ENCODE peak calls at places on chromosomes 16 and 17, in four cellular contexts. One of them, this sample, is unnamed.

GRCh38 chr17:69560987-69561441 is 146.5 kb downstream of the MAP2K6 start:
- DNase-seq in K562: no peak
- DNase-seq in WTC11: no peak
- DNase-seq in HepG2: no peak
- DNase-seq in this sample: no peak

GRCh38 chr17:14118951-14119350 is 49.6 kb downstream of the COX10 start:
- DNase-seq in WTC11: no peak
- DNase-seq in K562: no peak
- DNase-seq in HepG2: no peak
- DNase-seq in this sample: no peak

GRCh38 chr17:81412490-81413093 is 17.3 kb downstream of the BAHCC1 start:
- DNase-seq in HepG2: no peak
- DNase-seq in WTC11: no peak
- DNase-seq in K562: peak; percentile 83
- DNase-seq in this sample: no peak

GRCh38 chr16:50259334-50260205 is 6.8 kb upstream of the ADCY7 start:
- DNase-seq in K562: no peak
- DNase-seq in WTC11: no peak
- DNase-seq in HepG2: no peak
- DNase-seq in this sample: no peak

GRCh38 chr17:78624461-78625216 is 47.4 kb upstream of the DNAH17 start:
- DNase-seq in K562: no peak
- DNase-seq in HepG2: no peak
- DNase-seq in WTC11: no peak
- DNase-seq in this sample: no peak

GRCh38 chr16:66629856-66630255 is 25.4 kb downstream of the CMTM3 start:
- DNase-seq in K562: no peak
- DNase-seq in WTC11: no peak
- DNase-seq in HepG2: no peak
- DNase-seq in this sample: no peak

GRCh38 chr17:29140631-29141483 is 39.3 kb downstream of the MYO18A start:
- DNase-seq in WTC11: no peak
- DNase-seq in K562: no peak
- DNase-seq in HepG2: no peak
- DNase-seq in this sample: no peak

GRCh38 chr17:82064433-82065192 is 991 bp downstream of the DUS1L start:
- DNase-seq in WTC11: no peak
- DNase-seq in HepG2: peak; percentile 38
- DNase-seq in K562: no peak
- DNase-seq in this sample: no peak

GRCh38 chr17:80265205-80266068 is 4.8 kb downstream of the RNF213 start:
- DNase-seq in WTC11: no peak
- DNase-seq in HepG2: no peak
- DNase-seq in K562: no peak
- DNase-seq in this sample: no peak

GRCh38 chr17:16937431-16937830 is 34.5 kb downstream of the TNFRSF13B start:
- DNase-seq in WTC11: peak; percentile 1
- DNase-seq in K562: no peak
- DNase-seq in HepG2: no peak
- DNase-seq in this sample: no peak

GRCh38 chr16:16797239-16797638 is 418.3 kb downstream of the NPIPA7 start:
- DNase-seq in K562: no peak
- DNase-seq in WTC11: peak; percentile 17
- DNase-seq in HepG2: no peak
- DNase-seq in this sample: no peak

GRCh38 chr16:71188956-71189712 is 41.4 kb downstream of the HYDIN start:
- DNase-seq in HepG2: no peak
- DNase-seq in K562: no peak
- DNase-seq in WTC11: no peak
- DNase-seq in this sample: no peak

GRCh38 chr17:43857141-43857540 is 10.2 kb downstream of the CD300LG start:
- DNase-seq in HepG2: no peak
- DNase-seq in WTC11: no peak
- DNase-seq in K562: no peak
- DNase-seq in this sample: no peak

GRCh38 chr17:62051053-62051452 is 14.0 kb downstream of the MED13 start:
- DNase-seq in WTC11: no peak
- DNase-seq in HepG2: peak; percentile 33
- DNase-seq in K562: no peak
- DNase-seq in this sample: no peak

GRCh38 chr17:65865715-65866425 is 304.4 kb upstream of the AXIN2 start:
- DNase-seq in K562: no peak
- DNase-seq in HepG2: no peak
- DNase-seq in WTC11: no peak
- DNase-seq in this sample: no peak

GRCh38 chr16:53805113-53805512 is 101.2 kb downstream of the FTO start:
- DNase-seq in K562: no peak
- DNase-seq in WTC11: no peak
- DNase-seq in HepG2: no peak
- DNase-seq in this sample: no peak

GRCh38 chr16:22214893-22215292 is 8.8 kb downstream of the EEF2K start:
- DNase-seq in WTC11: no peak
- DNase-seq in K562: peak; percentile 76
- DNase-seq in HepG2: no peak
- DNase-seq in this sample: no peak

GRCh38 chr17:16273929-16274339 is 56.9 kb downstream of the PIGL start:
- DNase-seq in HepG2: no peak
- DNase-seq in WTC11: no peak
- DNase-seq in K562: no peak
- DNase-seq in this sample: no peak

GRCh38 chr16:10242076-10242475 is 59.8 kb upstream of the GRIN2A start:
- DNase-seq in WTC11: no peak
- DNase-seq in HepG2: no peak
- DNase-seq in K562: no peak
- DNase-seq in this sample: no peak

GRCh38 chr16:35746963-35747657 is 2287.7 kb downstream of the TP53TG3F start:
- DNase-seq in HepG2: no peak
- DNase-seq in WTC11: no peak
- DNase-seq in K562: no peak
- DNase-seq in this sample: no peak

GRCh38 chr17:19487009-19487600 is 46.5 kb upstream of the SLC47A1 start:
- DNase-seq in WTC11: no peak
- DNase-seq in HepG2: no peak
- DNase-seq in K562: no peak
- DNase-seq in this sample: no peak

GRCh38 chr16:75789237-75789636 is 62.9 kb upstream of the CPHXL start:
- DNase-seq in K562: peak; percentile 56
- DNase-seq in HepG2: peak; percentile 53
- DNase-seq in WTC11: no peak
- DNase-seq in this sample: peak; percentile 36

GRCh38 chr16:55408656-55409055 is 70.3 kb upstream of the MMP2 start:
- DNase-seq in K562: no peak
- DNase-seq in HepG2: no peak
- DNase-seq in WTC11: no peak
- DNase-seq in this sample: no peak

GRCh38 chr17:2421315-2422147 is 20.7 kb upstream of the MNT start:
- DNase-seq in HepG2: no peak
- DNase-seq in WTC11: peak; percentile 41
- DNase-seq in K562: no peak
- DNase-seq in this sample: no peak

GRCh38 chr17:38554430-38555350 is 51.1 kb downstream of the SRCIN1 start:
- DNase-seq in K562: no peak
- DNase-seq in WTC11: no peak
- DNase-seq in HepG2: no peak
- DNase-seq in this sample: no peak

GRCh38 chr17:9021158-9021984 is at the start of gene NTN1:
- DNase-seq in K562: peak; percentile 14
- DNase-seq in HepG2: no peak
- DNase-seq in WTC11: peak; percentile 64
- DNase-seq in this sample: peak; percentile 60

GRCh38 chr17:70080541-70081347 is 5.7 kb downstream of the KCNJ16 start:
- DNase-seq in K562: no peak
- DNase-seq in WTC11: no peak
- DNase-seq in HepG2: no peak
- DNase-seq in this sample: no peak

DNA sequence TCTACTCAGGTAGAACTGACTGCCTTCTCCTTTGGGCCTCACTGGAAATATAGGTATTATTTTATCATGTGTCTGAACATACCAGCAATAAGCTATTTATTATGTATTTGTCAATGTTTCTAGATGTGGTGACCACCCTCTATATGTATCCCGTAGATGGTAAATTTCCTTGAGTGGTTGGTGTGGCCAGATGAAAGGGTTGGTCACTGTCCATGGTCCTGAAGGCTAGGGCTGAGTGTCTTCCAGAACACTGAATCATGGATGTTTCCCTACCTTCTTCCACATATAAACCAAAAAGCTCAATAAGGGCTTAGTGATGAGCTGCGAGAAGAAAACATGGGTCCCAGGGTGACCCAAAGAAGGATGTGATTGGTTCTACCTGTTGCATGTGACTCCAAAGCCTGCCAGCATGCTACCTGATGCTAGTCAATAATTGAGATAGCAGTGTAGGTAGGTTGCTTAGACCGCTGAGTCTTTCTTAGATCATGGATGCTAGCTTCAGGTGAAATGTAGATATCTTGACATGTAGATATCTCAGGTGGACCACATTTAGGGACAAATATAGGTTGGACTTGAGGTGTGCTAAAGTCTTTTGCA is 150.3 kb downstream of the ASIC2 start:
- DNase-seq in HepG2: no peak
- DNase-seq in WTC11: peak; percentile 57
- DNase-seq in K562: peak; percentile 52
- DNase-seq in this sample: peak; percentile 10
- TF ChIP-seq ELF4 in HepG2: no peak
- TF ChIP-seq ELF4 in WTC11: no peak
- TF ChIP-seq ELF4 in K562: no peak
- TF ChIP-seq ELF4 in this sample: no peak

DNA sequence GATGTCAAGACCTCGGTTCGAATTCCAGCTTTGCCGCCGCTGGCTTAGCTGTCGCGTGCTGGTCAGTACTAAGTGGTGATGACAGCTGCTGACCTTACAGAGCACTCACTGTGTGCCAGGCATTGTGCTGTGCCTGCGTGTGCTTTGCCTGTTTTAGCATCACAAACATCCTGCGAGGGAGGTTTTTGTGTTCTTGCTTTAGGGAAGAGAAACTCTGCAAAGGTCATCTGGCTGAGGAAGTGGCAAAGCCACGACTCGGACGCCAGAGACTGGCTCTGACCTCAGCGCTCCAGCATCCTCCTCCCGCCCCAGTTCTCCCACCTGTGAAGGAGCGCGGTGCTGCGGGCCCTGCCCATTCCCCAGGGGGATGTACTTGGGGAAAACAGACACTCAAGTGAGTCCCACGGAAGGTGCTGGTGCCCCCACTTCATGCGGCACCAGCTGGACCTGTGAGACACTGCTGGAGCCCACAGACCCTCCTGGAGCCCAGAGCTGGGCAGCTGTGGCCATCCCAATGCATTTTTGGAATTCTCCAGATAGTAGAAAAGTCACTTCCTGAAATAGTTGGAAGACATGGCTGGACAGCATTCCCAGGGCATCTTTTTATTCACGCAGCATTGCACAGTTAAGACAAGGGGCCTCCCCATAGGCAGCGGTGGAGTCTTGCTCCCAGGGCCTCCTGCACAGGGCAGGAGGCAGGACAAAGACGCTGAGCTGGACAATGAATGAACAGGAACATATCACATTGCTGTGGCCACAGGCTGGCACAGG is 20.0 kb upstream of the HERPUD1 start:
- DNase-seq in K562: no peak
- DNase-seq in HepG2: no peak
- DNase-seq in WTC11: no peak
- DNase-seq in this sample: no peak
- TF ChIP-seq ELF4 in K562: no peak
- TF ChIP-seq ELF4 in HepG2: no peak
- TF ChIP-seq ELF4 in WTC11: no peak
- TF ChIP-seq ELF4 in this sample: no peak

DNA sequence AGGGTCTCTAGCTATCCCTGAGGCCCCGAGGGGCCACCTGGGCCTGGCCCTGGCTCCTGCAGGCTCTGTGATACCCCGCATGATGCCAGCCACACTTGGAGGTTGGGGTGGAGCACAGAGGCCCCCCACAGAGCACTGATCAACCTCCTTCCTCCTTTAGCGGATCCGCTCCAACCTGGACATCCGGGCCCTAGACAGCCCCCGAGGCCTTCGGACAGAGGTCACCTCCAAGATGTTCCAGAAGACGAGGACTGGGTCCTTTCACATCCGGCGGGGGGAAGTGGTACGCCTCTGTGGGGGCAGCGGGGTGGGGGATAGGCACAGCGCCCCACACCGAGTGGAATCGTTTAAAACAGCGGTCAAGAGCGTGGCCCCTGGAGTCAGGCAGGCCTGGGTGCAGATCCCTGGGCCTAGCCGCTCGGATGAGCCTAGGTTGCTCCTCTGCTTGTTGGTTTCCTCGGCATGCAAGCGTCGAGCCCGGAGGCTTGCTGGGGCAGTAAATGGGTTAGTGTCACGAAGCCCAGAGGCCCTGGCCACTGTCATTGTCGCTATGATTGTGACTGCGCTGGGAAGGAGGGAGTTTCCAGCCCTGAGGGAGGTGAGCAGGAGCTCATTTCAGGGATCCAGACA is 9.9 kb downstream of the ITGB4 start:
- DNase-seq in K562: no peak
- DNase-seq in WTC11: no peak
- DNase-seq in HepG2: no peak
- DNase-seq in this sample: no peak
- TF ChIP-seq ELF4 in K562: no peak
- TF ChIP-seq ELF4 in WTC11: no peak
- TF ChIP-seq ELF4 in HepG2: no peak
- TF ChIP-seq ELF4 in this sample: no peak

GRCh38 chr17:7056386-7056785 is 12.5 kb upstream of the SLC16A11 start:
- DNase-seq in K562: no peak
- DNase-seq in HepG2: no peak
- DNase-seq in WTC11: no peak
- DNase-seq in this sample: no peak

GRCh38 chr17:7058831-7059447 is 15.0 kb upstream of the SLC16A11 start:
- DNase-seq in HepG2: no peak
- DNase-seq in WTC11: no peak
- DNase-seq in K562: no peak
- DNase-seq in this sample: no peak

GRCh38 chr17:7064248-7064647 is 15.8 kb downstream of the CLEC10A start:
- DNase-seq in HepG2: no peak
- DNase-seq in WTC11: no peak
- DNase-seq in K562: no peak
- DNase-seq in this sample: no peak

GRCh38 chr17:7063518-7064094 is 16.4 kb downstream of the CLEC10A start:
- DNase-seq in HepG2: no peak
- DNase-seq in WTC11: no peak
- DNase-seq in K562: no peak
- DNase-seq in this sample: no peak

GRCh38 chr17:7060165-7060890 is 16.4 kb upstream of the SLC16A11 start:
- DNase-seq in HepG2: peak; percentile 59
- DNase-seq in WTC11: no peak
- DNase-seq in K562: peak; percentile 43
- DNase-seq in this sample: no peak
- TF ChIP-seq ELF4 in HepG2: no peak
- TF ChIP-seq ELF4 in WTC11: no peak
- TF ChIP-seq ELF4 in K562: no peak
- TF ChIP-seq ELF4 in this sample: no peak

This sample was measured in HEK293T.